ENCODE peak calls at places on chromosomes 3 and 15, in six cellular contexts. Y is IMR-90, W is H1, X is H9, H is mesendoderm, Q is mesenchymal stem cell. K is an unnamed sample.

GRCh38 chr15:69193948-69194827 is 33.8 kb downstream of the GLCE start:
- DNase-seq in H (peak; percentile 13), Y (peak; percentile 75), X (no peak), W (no peak), Q (peak; percentile 56), K (no peak)

GRCh38 chr15:78680416-78681068 is 39.5 kb upstream of the CHRNB4 start:
- DNase-seq in H (no peak), Y (no peak), W (no peak), Q (no peak), X (no peak), K (no peak)

GRCh38 chr3:31227152-31227581 is 305.6 kb upstream of the STT3B start:
- DNase-seq in X (no peak), W (no peak), H (no peak), Q (no peak), Y (no peak), K (no peak)

GRCh38 chr3:106332884-106333283 is 464.1 kb upstream of the CBLB start:
- DNase-seq in Q (no peak), X (peak; percentile 34), Y (peak; percentile 10), W (no peak), H (peak; percentile 73), K (no peak)

GRCh38 chr3:183328164-183328563 is 75.1 kb downstream of the B3GNT5 start:
- DNase-seq in W (no peak), Y (no peak), H (no peak), X (no peak), Q (peak; percentile 29), K (no peak)

GRCh38 chr3:173397161-173398110 is at the start of gene NLGN1:
- DNase-seq in H (peak; percentile 70), W (peak; percentile 21), Q (peak; percentile 73), X (peak; percentile 74), Y (peak; percentile 72), K (peak; percentile 76)

GRCh38 chr15:58669108-58669507 is 80.4 kb downstream of the ADAM10 start:
- DNase-seq in H (no peak), Q (peak; percentile 42), Y (peak; percentile 3), W (no peak), X (no peak), K (no peak)

GRCh38 chr3:135487261-135487660 is 478.3 kb upstream of the PPP2R3A start:
- DNase-seq in W (no peak), X (no peak), Q (no peak), H (no peak), Y (no peak), K (no peak)

GRCh38 chr3:72973031-72973723 is 23.4 kb upstream of the PPP4R2 start:
- DNase-seq in H (peak; percentile 88), W (no peak), Y (peak; percentile 19), Q (peak; percentile 72), X (no peak), K (no peak)

GRCh38 chr15:95734422-95735316 is 595.8 kb upstream of the NR2F2 start:
- DNase-seq in X (no peak), W (no peak), Y (no peak), H (no peak), Q (peak; percentile 33), K (no peak)

GRCh38 chr3:169627073-169627472 is 36.4 kb downstream of the MECOM start:
- DNase-seq in H (no peak), Q (no peak), W (no peak), Y (no peak), X (no peak), K (no peak)

GRCh38 chr3:148962513-148962912 is 28.8 kb upstream of the GYG1 start:
- DNase-seq in X (peak; percentile 81), Q (peak; percentile 84), Y (peak; percentile 88), H (peak; percentile 92), W (peak; percentile 47), K (no peak)

GRCh38 chr3:125602752-125603649 is 7.7 kb upstream of the OSBPL11 start:
- DNase-seq in W (no peak), Y (peak; percentile 24), Q (no peak), H (no peak), X (no peak), K (no peak)

GRCh38 chr15:95174880-95175279 is 943.5 kb downstream of the MCTP2 start:
- DNase-seq in W (no peak), H (no peak), X (no peak), Y (no peak), Q (peak; percentile 3), K (no peak)

GRCh38 chr3:87350367-87351199 is 74.2 kb upstream of the POU1F1 start:
- DNase-seq in X (no peak), H (peak; percentile 55), Q (peak; percentile 50), Y (peak; percentile 47), W (no peak), K (peak; percentile 43)

GRCh38 chr15:79475312-79475711 is 43.2 kb downstream of the MINAR1 start:
- DNase-seq in X (no peak), Q (peak; percentile 1), Y (peak; percentile 56), H (no peak), W (no peak), K (no peak)

GRCh38 chr15:90885432-90886290 is 1.4 kb downstream of the FES start:
- DNase-seq in Q (peak; percentile 64), H (peak; percentile 69), Y (peak; percentile 51), W (no peak), X (peak; percentile 79), K (peak; percentile 74)

GRCh38 chr3:36988336-36988735 is 4.6 kb downstream of the EPM2AIP1 start:
- DNase-seq in Y (no peak), W (no peak), X (no peak), Q (no peak), H (peak; percentile 77), K (no peak)
- H3K9ac ChIP-seq in Y (no peak overlapping the region), W (no peak overlapping the region), X (no peak overlapping the region), Q (no peak overlapping the region), H (no peak overlapping the region), K (no peak overlapping the region)

GRCh38 chr15:76901965-76902364 is 3.2 kb downstream of the SCAPER start:
- DNase-seq in Y (no peak), W (no peak), X (no peak), H (no peak), Q (no peak), K (no peak)
- H2BK15ac ChIP-seq in Y (no peak overlapping the region), W (no peak overlapping the region), X (no peak overlapping the region), H (no peak overlapping the region), Q (no peak overlapping the region), K (no peak overlapping the region)

GRCh38 chr3:15160662-15161061 is 45.4 kb upstream of the CAPN7 start:
- DNase-seq in X (no peak), H (no peak), Q (no peak), W (no peak), Y (no peak), K (no peak)

GRCh38 chr3:15155840-15156360 is 50.1 kb upstream of the CAPN7 start:
- DNase-seq in Q (no peak), X (no peak), W (no peak), H (no peak), Y (no peak), K (no peak)

GRCh38 chr3:15154326-15154725 is 51.7 kb upstream of the CAPN7 start:
- DNase-seq in Q (peak; percentile 40), H (no peak), X (no peak), Y (no peak), W (no peak), K (no peak)

GRCh38 chr3:15159501-15160136 is 46.4 kb upstream of the CAPN7 start:
- DNase-seq in Q (peak; percentile 45), Y (no peak), X (no peak), H (no peak), W (no peak), K (no peak)

GRCh38 chr3:15157441-15157840 is 48.6 kb upstream of the CAPN7 start:
- DNase-seq in Q (no peak), H (no peak), W (no peak), Y (no peak), X (no peak), K (no peak)
- H4K8ac ChIP-seq in Q (no peak overlapping the region), H (no peak overlapping the region), W (no peak overlapping the region), Y (no peak overlapping the region), X (no peak overlapping the region), K (no peak overlapping the region)

GRCh38 chr15:81302605-81303204 is 21.2 kb downstream of the STARD5 start:
- DNase-seq in Q (no peak), X (no peak), W (no peak), H (no peak), Y (no peak), K (no peak)
- H3K9ac ChIP-seq in Q (no peak overlapping the region), X (no peak overlapping the region), W (no peak overlapping the region), H (no peak overlapping the region), Y (no peak overlapping the region), K (no peak overlapping the region)

GRCh38 chr3:114727373-114727772 is 419.7 kb downstream of the ZBTB20 start:
- DNase-seq in Y (no peak), W (no peak), H (no peak), Q (no peak), X (no peak), K (no peak)
- H2BK15ac ChIP-seq in Y (no peak overlapping the region), W (no peak overlapping the region), H (no peak overlapping the region), Q (no peak overlapping the region), X (no peak overlapping the region), K (no peak overlapping the region)

GRCh38 chr3:44680921-44681455 is 31.5 kb upstream of the ZNF502 start:
- DNase-seq in H (no peak), X (no peak), W (no peak), Y (no peak), Q (no peak), K (no peak)

GRCh38 chr3:44687898-44688297 is 24.6 kb upstream of the ZNF502 start:
- DNase-seq in W (no peak), Y (no peak), Q (no peak), X (no peak), H (no peak), K (no peak)

GRCh38 chr3:44682182-44682896 is 30.1 kb upstream of the ZNF502 start:
- DNase-seq in H (no peak), X (no peak), W (no peak), Q (peak; percentile 68), Y (peak; percentile 19), K (no peak)

GRCh38 chr3:44685128-44685800 is 27.2 kb upstream of the ZNF502 start:
- DNase-seq in Q (no peak), W (peak; percentile 78), Y (peak; percentile 84), X (peak; percentile 78), H (peak; percentile 86), K (peak; percentile 17)
- H4K8ac ChIP-seq in Q (no peak overlapping the region), W (peak overlapping the region; percentile 72), Y (peak overlapping the region; percentile 59), X (no peak overlapping the region), H (no peak overlapping the region), K (no peak overlapping the region)

GRCh38 chr3:172145287-172145686 is 105.9 kb downstream of the FNDC3B start:
- DNase-seq in X (no peak), Y (no peak), W (no peak), H (no peak), Q (no peak), K (no peak)

GRCh38 chr3:172142074-172143059 is 103.0 kb downstream of the FNDC3B start:
- DNase-seq in Q (peak; percentile 97), Y (peak; percentile 91), W (no peak), X (no peak), H (peak; percentile 72), K (no peak)

GRCh38 chr3:172140499-172141391 is 101.4 kb downstream of the FNDC3B start:
- DNase-seq in Q (peak; percentile 100), H (peak; percentile 91), W (no peak), X (no peak), Y (peak; percentile 98), K (no peak)

GRCh38 chr3:172143739-172144497 is 104.5 kb downstream of the FNDC3B start:
- DNase-seq in H (no peak), W (no peak), Q (no peak), X (no peak), Y (no peak), K (no peak)

DNA sequence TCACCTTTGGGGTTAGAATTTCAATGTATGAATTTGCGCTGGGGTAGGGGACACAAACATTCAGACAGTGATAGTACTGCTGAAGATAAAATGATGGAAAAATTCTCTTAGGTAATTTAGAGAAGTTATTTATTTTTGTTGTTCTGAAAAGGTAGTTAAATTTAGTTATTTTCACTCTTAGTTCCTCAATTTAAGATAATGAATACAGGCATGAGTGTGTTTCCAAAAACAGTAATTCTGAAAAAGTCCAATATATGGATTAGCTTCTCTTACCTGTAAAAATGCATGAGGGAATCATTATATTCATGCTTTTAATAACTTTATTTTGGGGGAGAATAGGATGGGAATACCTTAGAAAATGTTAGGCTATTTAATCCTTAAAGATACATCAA is 103.7 kb downstream of the FNDC3B start:
- DNase-seq in Y (no peak), Q (no peak), W (no peak), H (no peak), X (no peak), K (no peak)
- H3K9ac ChIP-seq in Y (no peak overlapping the region), Q (no peak overlapping the region), W (no peak overlapping the region), H (no peak overlapping the region), X (no peak overlapping the region), K (no peak overlapping the region)

K was measured in neuronal stem cell.